ENCODE peak calls at places on chromosomes 1 and 21, in six cellular contexts. H is transverse colon; Z is left lung; O is cardiac muscle cell; P is aorta; U is CD8-positive, alpha-beta T cell. N is an unnamed sample.

GRCh38 chr1:43634729-43635128 is 15.2 kb upstream of the KDM4A start:
- DNase-seq in H (no peak), Z (no peak), O (no peak), P (no peak), U (no peak), N (no peak)

GRCh38 chr1:67610450-67610849 is 74.6 kb upstream of the GADD45A start:
- DNase-seq in H (no peak), Z (no peak), O (no peak), P (no peak), U (no peak), N (no peak)

GRCh38 chr1:231200417-231201031 is 38.7 kb downstream of the TRIM67 start:
- DNase-seq in H (no peak), Z (no peak), O (no peak), P (no peak), U (no peak), N (no peak)

GRCh38 chr1:206703647-206704046 is 18.9 kb downstream of the MAPKAPK2 start:
- DNase-seq in H (no peak), Z (no peak), O (no peak), P (no peak), U (no peak), N (no peak)

GRCh38 chr1:65079941-65080340 is 68.1 kb upstream of the AK4 start:
- DNase-seq in H (no peak), Z (no peak), O (no peak), P (no peak), U (no peak), N (no peak)

GRCh38 chr21:26833460-26833939 is 11.7 kb downstream of the ADAMTS1 start:
- DNase-seq in H (no peak), Z (no peak), O (no peak), P (peak; percentile 78), U (no peak), N (no peak)

GRCh38 chr1:165179306-165179705 is 177.2 kb downstream of the LMX1A start:
- DNase-seq in H (no peak), Z (no peak), O (no peak), P (no peak), U (no peak), N (no peak)

GRCh38 chr1:79190074-79190473 is 183.5 kb upstream of the ADGRL4 start:
- DNase-seq in H (no peak), Z (no peak), O (no peak), P (no peak), U (no peak), N (no peak)

GRCh38 chr1:83889707-83890106 is 109.2 kb downstream of the TTLL7 start:
- DNase-seq in H (no peak), Z (no peak), O (no peak), P (no peak), U (no peak), N (no peak)

GRCh38 chr1:45299981-45300668 is 26.6 kb upstream of the HPDL start:
- DNase-seq in H (peak; percentile 31), Z (no peak), O (peak; percentile 79), P (no peak), U (no peak), N (peak; percentile 57)

GRCh38 chr1:6070450-6070974 is 24.8 kb downstream of the KCNAB2 start:
- DNase-seq in H (no peak), Z (no peak), O (no peak), P (no peak), U (no peak), N (no peak)

GRCh38 chr1:166368030-166368429 is 201.2 kb upstream of the FAM78B start:
- DNase-seq in H (no peak), Z (no peak), O (no peak), P (no peak), U (no peak), N (no peak)

GRCh38 chr1:147771216-147772125 is 11.1 kb upstream of the GJA5 start:
- DNase-seq in H (no peak), Z (no peak), O (no peak), P (peak; percentile 89), U (no peak), N (no peak)

GRCh38 chr1:10857689-10858088 is 61.2 kb upstream of the CASZ1 start:
- DNase-seq in H (no peak), Z (no peak), O (no peak), P (no peak), U (no peak), N (no peak)

GRCh38 chr1:2419416-2419815 is 7.1 kb upstream of the PEX10 start:
- DNase-seq in H (no peak), Z (no peak), O (no peak), P (no peak), U (no peak), N (no peak)

GRCh38 chr1:234969011-234969441 is 159.6 kb downstream of the TOMM20 start:
- DNase-seq in H (no peak), Z (no peak), O (no peak), P (no peak), U (no peak), N (peak; percentile 57)

GRCh38 chr1:214540324-214540723 is 11.1 kb downstream of the PTPN14 start:
- DNase-seq in H (no peak), Z (no peak), O (peak; percentile 60), P (no peak), U (no peak), N (no peak)

GRCh38 chr1:198259336-198260109 is 102.7 kb downstream of the NEK7 start:
- DNase-seq in H (no peak), Z (no peak), O (no peak), P (no peak), U (no peak), N (no peak)

GRCh38 chr1:162297208-162297607 is 79.4 kb downstream of the SPATA46 start:
- DNase-seq in H (no peak), Z (no peak), O (peak; percentile 29), P (no peak), U (no peak), N (no peak)

GRCh38 chr1:162301696-162302095 is 75.0 kb downstream of the SPATA46 start:
- DNase-seq in H (no peak), Z (no peak), O (no peak), P (no peak), U (no peak), N (no peak)

GRCh38 chr1:162299018-162299417 is 77.6 kb downstream of the SPATA46 start:
- DNase-seq in H (no peak), Z (no peak), O (no peak), P (no peak), U (no peak), N (no peak)

GRCh38 chr1:162300057-162300917 is 76.4 kb downstream of the SPATA46 start:
- DNase-seq in H (no peak), Z (no peak), O (no peak), P (no peak), U (no peak), N (no peak)

DNA sequence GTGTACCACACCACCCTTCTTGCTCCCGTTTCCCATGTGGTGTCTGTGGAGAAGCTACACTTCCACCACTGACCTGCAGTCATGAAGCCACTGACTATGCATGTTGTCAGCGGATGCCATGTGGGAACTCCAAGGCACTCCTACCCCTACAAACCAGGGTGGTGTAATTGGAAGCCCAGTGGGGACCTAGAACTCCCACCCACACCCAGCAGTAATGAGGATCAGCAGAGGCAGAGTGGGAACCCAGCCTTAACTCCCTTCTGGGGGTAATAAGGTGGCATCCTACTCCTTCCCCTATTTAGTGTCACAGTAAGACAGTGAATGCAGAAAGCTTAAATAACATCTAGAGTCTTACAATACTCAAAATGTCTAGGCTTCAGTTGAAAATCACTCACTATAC is 78.4 kb downstream of the SPATA46 start:
- DNase-seq in H (no peak), Z (no peak), O (no peak), P (no peak), U (no peak), N (no peak)
- H3K27ac ChIP-seq in H (no peak overlapping the region), Z (no peak overlapping the region), O (no peak overlapping the region), P (no peak overlapping the region), U (no peak overlapping the region), N (no peak overlapping the region)

GRCh38 chr1:155079487-155080249 is 1.0 kb downstream of the EFNA3 start:
- DNase-seq in H (peak; percentile 38), Z (peak; percentile 82), O (peak; percentile 59), P (peak; percentile 78), U (no peak), N (no peak)

GRCh38 chr1:155080250-155081228 is 1.9 kb downstream of the EFNA3 start:
- DNase-seq in H (peak; percentile 54), Z (peak; percentile 73), O (peak; percentile 97), P (peak; percentile 77), U (no peak), N (peak; percentile 68)

GRCh38 chr1:155082941-155083541 is 4.4 kb downstream of the EFNA3 start:
- DNase-seq in H (peak; percentile 82), Z (peak; percentile 43), O (no peak), P (peak; percentile 59), U (no peak), N (no peak)

GRCh38 chr1:155082301-155082940 is 3.8 kb downstream of the EFNA3 start:
- DNase-seq in H (peak; percentile 64), Z (peak; percentile 76), O (peak; percentile 23), P (peak; percentile 75), U (no peak), N (no peak)

GRCh38 chr1:155081472-155082300 is 3.0 kb downstream of the EFNA3 start:
- DNase-seq in H (peak; percentile 54), Z (peak; percentile 79), O (peak; percentile 34), P (peak; percentile 72), U (no peak), N (no peak)
- H3K4me3 ChIP-seq in H (peak overlapping the region; percentile 49), Z (peak overlapping the region; percentile 19), O (peak overlapping the region; percentile 8), P (no peak overlapping the region), U (peak overlapping the region; percentile 51), N (no peak overlapping the region)

GRCh38 chr1:26471201-26471497 is 1.1 kb upstream of the HMGN2 start:
- DNase-seq in H (no peak), Z (no peak), O (no peak), P (no peak), U (no peak), N (no peak)
- H3K27ac ChIP-seq in H (peak overlapping the region; percentile 41), Z (no peak overlapping the region), O (no peak overlapping the region), P (no peak overlapping the region), U (no peak overlapping the region), N (peak overlapping the region; percentile 100)

DNA sequence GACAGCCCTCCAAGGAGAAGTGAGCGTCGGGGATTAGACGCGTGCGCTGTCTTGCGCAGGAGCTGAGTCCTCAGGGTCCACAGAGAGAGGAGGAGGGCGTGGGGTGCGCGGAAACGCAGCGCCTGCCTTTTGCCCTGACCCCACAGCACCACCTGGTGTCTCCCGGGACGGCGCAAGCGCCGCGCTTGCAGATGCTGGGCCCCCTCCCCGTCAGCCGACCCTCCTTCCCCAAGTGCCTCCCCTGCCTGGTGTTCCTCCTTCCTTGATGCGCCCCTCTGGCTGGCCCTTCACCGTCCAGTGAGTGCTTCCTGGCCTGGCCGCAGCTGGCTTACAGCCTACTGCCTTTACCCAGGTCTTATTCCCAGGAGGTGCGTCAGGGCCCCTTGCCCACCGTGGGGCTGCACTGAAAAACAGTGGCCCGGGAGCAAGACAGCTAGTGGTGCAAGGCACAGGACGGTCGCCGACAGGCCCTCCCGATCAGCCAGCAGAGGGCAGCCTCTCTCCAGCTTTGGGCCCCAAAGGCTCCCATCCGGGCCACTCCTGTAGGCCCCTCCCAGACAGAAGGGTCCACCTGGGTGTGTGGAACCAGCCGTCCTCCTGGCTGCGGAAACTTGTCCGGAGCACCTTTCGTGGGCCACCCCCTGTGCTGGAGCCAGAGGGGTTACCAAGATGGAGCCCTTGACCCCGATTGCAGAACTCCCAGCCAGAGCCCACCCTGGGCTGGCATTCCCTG is 12.9 kb upstream of the PHLDA3 start:
- DNase-seq in H (peak; percentile 91), Z (peak; percentile 96), O (peak; percentile 94), P (peak; percentile 97), U (peak; percentile 65), N (peak; percentile 91)
- H3K4me3 ChIP-seq in H (peak overlapping the region; percentile 25), Z (peak overlapping the region; percentile 43), O (peak overlapping the region; percentile 11), P (no peak overlapping the region), U (peak overlapping the region; percentile 34), N (peak overlapping the region; percentile 22)

GRCh38 chr1:170559166-170559565 is 27.2 kb downstream of the GORAB start:
- DNase-seq in H (no peak), Z (no peak), O (no peak), P (no peak), U (no peak), N (no peak)
- H3K27ac ChIP-seq in H (no peak overlapping the region), Z (no peak overlapping the region), O (no peak overlapping the region), P (no peak overlapping the region), U (no peak overlapping the region), N (no peak overlapping the region)